ENCODE peak calls at places on chromosomes 6 and 20, in four cellular contexts. T is fibroblast of the aortic adventitia, H is SK-N-SH, E is fibroblast of the conjunctiva. B is an unnamed sample.

GRCh38 chr20:8798505-8798904 is 270.4 kb upstream of the PLCB4 start:
- DNase-seq in T (peak), H (no peak), E (no peak), B (peak)

GRCh38 chr20:62914970-62915457 is 11.3 kb downstream of the DIDO1 start:
- DNase-seq in T (peak), H (peak), E (no peak), B (no peak)

GRCh38 chr6:27582928-27583725 is 110.2 kb upstream of the ZNF184 start:
- DNase-seq in T (peak), H (peak), E (peak), B (peak)

GRCh38 chr20:61429458-61430227 is 177.6 kb downstream of the CDH4 start:
- DNase-seq in T (no peak), H (no peak), E (no peak), B (no peak)

GRCh38 chr6:18415207-18415606 is 28.1 kb downstream of the RNF144B start:
- DNase-seq in T (no peak), H (no peak), E (no peak), B (no peak)

GRCh38 chr20:22924949-22925612 is 110.0 kb upstream of the SSTR4 start:
- DNase-seq in T (no peak), H (no peak), E (no peak), B (no peak)

GRCh38 chr20:8388146-8388545 is 256.1 kb downstream of the PLCB1 start:
- DNase-seq in T (peak), H (no peak), E (no peak), B (peak)

GRCh38 chr6:129032602-129033001 is 149.7 kb downstream of the LAMA2 start:
- DNase-seq in T (peak), H (no peak), E (peak), B (no peak)

GRCh38 chr6:170112583-170112860 is 178.4 kb downstream of the DLL1 start:
- DNase-seq in T (no peak), H (peak), E (no peak), B (no peak)

GRCh38 chr6:131063764-131064272 is 773 bp upstream of the EPB41L2 start:
- DNase-seq in T (no peak), H (no peak), E (no peak), B (no peak)

GRCh38 chr6:83464741-83465140 is 33.9 kb upstream of the ME1 start:
- DNase-seq in T (no peak), H (no peak), E (no peak), B (peak)

GRCh38 chr20:63703976-63704748 is 3.6 kb downstream of the ARFRP1 start:
- DNase-seq in T (no peak), H (no peak), E (no peak), B (no peak)

GRCh38 chr6:132713355-132714134 is at the start of gene VNN1:
- DNase-seq in T (no peak), H (no peak), E (no peak), B (peak)

GRCh38 chr6:53377289-53377688 is 28.5 kb upstream of the ELOVL5 start:
- DNase-seq in T (no peak), H (no peak), E (no peak), B (no peak)

GRCh38 chr6:42279144-42279781 is 61.6 kb upstream of the MRPS10 start:
- DNase-seq in T (peak), H (no peak), E (peak), B (no peak)

GRCh38 chr6:94893327-94893726 is 684.0 kb upstream of the MANEA start:
- DNase-seq in T (no peak), H (no peak), E (no peak), B (no peak)

GRCh38 chr6:35181313-35181932 is 32.3 kb upstream of the SCUBE3 start:
- DNase-seq in T (peak), H (no peak), E (peak), B (peak)

GRCh38 chr20:53748821-53749402 is 155.3 kb upstream of the ZNF217 start:
- DNase-seq in T (peak), H (no peak), E (peak), B (peak)

GRCh38 chr20:56400001-56400640 is 7.7 kb downstream of the CSTF1 start:
- DNase-seq in T (peak), H (peak), E (peak), B (peak)

GRCh38 chr20:24165336-24166126 is 177.0 kb upstream of the GGTLC1 start:
- DNase-seq in T (peak), H (no peak), E (no peak), B (no peak)

GRCh38 chr6:154435400-154435945 is 75.0 kb downstream of the CNKSR3 start:
- DNase-seq in T (no peak), H (no peak), E (no peak), B (no peak)

GRCh38 chr20:37972256-37973058 is 60.8 kb downstream of the TTI1 start:
- DNase-seq in T (no peak), H (no peak), E (no peak), B (no peak)

GRCh38 chr6:132023490-132023889 is 72.3 kb upstream of the CCN2 start:
- DNase-seq in T (no peak), H (no peak), E (no peak), B (peak)

GRCh38 chr6:84166395-84166794 is 61.0 kb downstream of the CEP162 start:
- DNase-seq in T (no peak), H (no peak), E (no peak), B (no peak)

GRCh38 chr6:144219056-144219685 is 66.0 kb upstream of the UTRN start:
- DNase-seq in T (peak), H (peak), E (peak), B (peak)

GRCh38 chr20:48984575-48985219 is 61.4 kb upstream of the CSE1L start:
- DNase-seq in T (no peak), H (no peak), E (no peak), B (no peak)

B was measured in amniotic epithelial cell.